ENCODE peak calls at places on chromosome 5, in eight cellular contexts. E is esophagus squamous epithelium, D is transverse colon, F is HCT116, P is Peyer's patch, T is ovary, Z is IMR-90, X is A549. M is an unnamed sample.

GRCh38 chr5:146240951-146241350 is 37.5 kb downstream of the RBM27 start:
- DNase-seq in E (no peak), D (no peak), F (no peak), P (no peak), T (no peak), Z (peak; percentile 21), X (no peak), M (no peak)

GRCh38 chr5:166340039-166340438 is 1951.4 kb upstream of the WWC1 start:
- DNase-seq in E (no peak), D (no peak), F (no peak), P (no peak), T (no peak), Z (no peak), X (no peak), M (no peak)

GRCh38 chr5:179374506-179375235 is 29.4 kb upstream of the ADAMTS2 start:
- DNase-seq in E (no peak), D (no peak), F (no peak), P (peak; percentile 34), T (no peak), Z (no peak), X (no peak), M (no peak)

GRCh38 chr5:179231309-179231708 is 114.0 kb downstream of the ADAMTS2 start:
- DNase-seq in E (no peak), D (no peak), F (no peak), P (peak; percentile 28), T (no peak), Z (no peak), X (no peak), M (no peak)

GRCh38 chr5:170393235-170393634 is 4.1 kb upstream of the KCNMB1 start:
- DNase-seq in E (no peak), D (no peak), F (no peak), P (no peak), T (no peak), Z (no peak), X (no peak), M (no peak)

GRCh38 chr5:154194348-154195329 is 4.1 kb downstream of the GALNT10 start:
- DNase-seq in E (no peak), D (no peak), F (no peak), P (no peak), T (no peak), Z (peak; percentile 73), X (no peak), M (no peak)

GRCh38 chr5:143801251-143801650 is 10.7 kb upstream of the HMHB1 start:
- DNase-seq in E (no peak), D (no peak), F (no peak), P (no peak), T (no peak), Z (no peak), X (no peak), M (no peak)

GRCh38 chr5:2133936-2134335 is 251.2 kb upstream of the IRX4 start:
- DNase-seq in E (no peak), D (no peak), F (no peak), P (peak; percentile 17), T (no peak), Z (no peak), X (no peak), M (no peak)

GRCh38 chr5:541888-542692 is 17.8 kb upstream of the SLC9A3 start:
- DNase-seq in E (no peak), D (peak; percentile 8), F (no peak), P (peak; percentile 37), T (no peak), Z (no peak), X (no peak), M (no peak)

GRCh38 chr5:163880307-163880706 is 374.9 kb downstream of the MAT2B start:
- DNase-seq in E (no peak), D (no peak), F (no peak), P (no peak), T (no peak), Z (peak; percentile 68), X (no peak), M (no peak)

GRCh38 chr5:120926471-120926870 is 462.4 kb downstream of the PRR16 start:
- DNase-seq in E (no peak), D (no peak), F (no peak), P (no peak), T (no peak), Z (no peak), X (no peak), M (no peak)

GRCh38 chr5:74206571-74207550 is 433.7 kb downstream of the ENC1 start:
- DNase-seq in E (no peak), D (peak; percentile 17), F (no peak), P (peak; percentile 50), T (peak; percentile 76), Z (peak; percentile 78), X (no peak), M (no peak)

GRCh38 chr5:144040615-144041394 is 129.7 kb downstream of the YIPF5 start:
- DNase-seq in E (no peak), D (no peak), F (no peak), P (no peak), T (no peak), Z (no peak), X (no peak), M (no peak)

GRCh38 chr5:148401604-148402003 is 17.8 kb downstream of the FBXO38 start:
- DNase-seq in E (no peak), D (no peak), F (no peak), P (no peak), T (no peak), Z (peak; percentile 48), X (no peak), M (no peak)

GRCh38 chr5:127942246-127943060 is 141.1 kb upstream of the SLC12A2 start:
- DNase-seq in E (no peak), D (no peak), F (no peak), P (no peak), T (no peak), Z (peak; percentile 66), X (no peak), M (no peak)

GRCh38 chr5:40223884-40224402 is 455.8 kb upstream of the PTGER4 start:
- DNase-seq in E (no peak), D (no peak), F (no peak), P (no peak), T (no peak), Z (peak; percentile 96), X (no peak), M (peak; percentile 26)

GRCh38 chr5:172509405-172509781 is 55.1 kb upstream of the SH3PXD2B start:
- DNase-seq in E (no peak), D (peak; percentile 4), F (no peak), P (peak; percentile 42), T (peak; percentile 6), Z (no peak), X (no peak), M (no peak)

GRCh38 chr5:128905225-128906110 is 59.8 kb upstream of the SLC27A6 start:
- DNase-seq in E (no peak), D (peak; percentile 9), F (peak; percentile 61), P (peak; percentile 51), T (no peak), Z (peak; percentile 58), X (peak; percentile 63), M (peak; percentile 1)

GRCh38 chr5:86175224-86175623 is 442.5 kb upstream of the COX7C start:
- DNase-seq in E (no peak), D (no peak), F (no peak), P (no peak), T (no peak), Z (no peak), X (peak; percentile 6), M (no peak)

GRCh38 chr5:86170194-86170593 is 447.5 kb upstream of the COX7C start:
- DNase-seq in E (no peak), D (no peak), F (no peak), P (no peak), T (no peak), Z (no peak), X (no peak), M (no peak)
- TF ChIP-seq POLR2A in E (no peak), D (no peak), F (no peak), P (no peak), T (no peak), Z (no peak), X (no peak), M (no peak)

DNA sequence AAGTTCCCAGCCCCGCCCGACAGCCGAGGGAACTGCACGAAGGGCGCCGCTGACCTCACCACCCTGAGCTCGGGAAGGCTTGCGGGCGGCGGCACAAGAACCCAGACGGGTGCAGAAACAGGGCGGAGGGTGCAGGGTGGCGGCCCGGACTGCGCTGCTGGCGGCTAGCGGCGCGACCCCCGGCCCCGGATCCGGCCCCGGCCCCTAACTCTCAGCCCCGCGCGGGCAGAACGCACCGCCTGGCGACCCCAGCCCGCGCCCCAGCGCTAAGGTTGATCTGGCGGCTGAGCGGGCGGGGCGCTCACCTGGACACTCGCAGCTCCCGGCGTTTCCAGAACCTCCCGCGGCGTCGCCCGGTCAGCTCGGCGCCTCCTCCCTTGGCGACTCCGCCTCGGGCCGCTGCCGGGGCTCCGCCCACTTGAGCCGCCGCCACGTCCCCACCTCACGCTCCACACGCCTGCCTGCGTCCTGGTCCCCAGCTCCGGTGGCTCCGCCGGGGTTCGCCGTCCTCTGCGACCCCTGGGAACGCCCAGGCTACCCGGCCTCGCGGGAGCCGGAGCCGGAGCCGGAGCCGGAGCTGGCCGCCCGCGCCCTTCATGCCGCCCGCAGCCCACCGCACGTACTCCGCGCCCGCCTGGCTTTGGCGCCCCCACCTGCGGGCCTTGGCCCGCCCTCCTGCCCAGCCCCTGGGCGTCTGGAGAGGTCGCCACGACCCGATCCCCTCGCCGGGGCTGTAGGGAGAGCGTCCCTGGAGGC is at the start of gene P4HA2:
- DNase-seq in E (no peak), D (peak; percentile 91), F (peak; percentile 56), P (peak; percentile 91), T (peak; percentile 77), Z (peak; percentile 65), X (peak; percentile 68), M (peak; percentile 83)
- TF ChIP-seq POLR2A in E (peak; percentile 68), D (peak; percentile 86), F (peak; percentile 87), P (peak; percentile 86), T (no peak), Z (peak; percentile 71), X (peak; percentile 78), M (peak; percentile 58)

GRCh38 chr5:138464388-138465287 is 641 bp upstream of the EGR1 start:
- DNase-seq in E (peak; percentile 91), D (peak; percentile 98), F (peak; percentile 98), P (peak; percentile 98), T (peak; percentile 97), Z (peak; percentile 98), X (peak; percentile 97), M (peak; percentile 90)
- TF ChIP-seq POLR2A in E (peak; percentile 55), D (peak; percentile 91), F (peak; percentile 28), P (peak; percentile 89), T (peak; percentile 62), Z (no peak), X (peak; percentile 59), M (peak; percentile 27)

DNA sequence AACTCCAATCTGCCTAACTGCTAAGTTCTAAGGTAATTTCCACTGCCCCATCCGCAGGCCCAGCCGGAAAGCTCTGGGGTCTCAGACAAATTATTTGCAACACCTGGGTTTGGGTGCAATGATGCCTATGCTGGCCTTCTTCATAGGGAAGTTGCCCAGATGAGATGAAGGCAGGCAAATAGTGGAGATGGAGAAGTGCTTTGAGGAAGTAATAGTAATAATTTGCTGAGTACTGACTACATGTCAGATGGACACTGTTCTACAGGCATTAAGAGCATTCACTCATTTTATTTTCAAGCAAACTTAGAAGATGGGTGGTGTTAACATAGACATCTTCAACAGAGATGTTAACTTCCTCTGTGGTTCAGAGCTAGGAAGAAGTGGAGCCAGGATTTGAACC is 3.8 kb downstream of the PCDH12 start:
- DNase-seq in E (no peak), D (no peak), F (no peak), P (no peak), T (no peak), Z (no peak), X (no peak), M (no peak)
- TF ChIP-seq POLR2A in E (no peak), D (no peak), F (no peak), P (no peak), T (no peak), Z (no peak), X (no peak), M (no peak)

GRCh38 chr5:43429706-43430105 is 17.5 kb upstream of the CCL28 start:
- DNase-seq in E (no peak), D (no peak), F (no peak), P (no peak), T (no peak), Z (no peak), X (no peak), M (no peak)
- TF ChIP-seq POLR2A in E (no peak), D (no peak), F (no peak), P (no peak), T (no peak), Z (no peak), X (no peak), M (no peak)